ENCODE peak calls at places on chromosomes 1 and 21, in five cellular contexts. Q is H1, L is HCT116, P is HepG2, M is K562. F is an unnamed sample.

GRCh38 chr21:29360799-29361765 is 62.4 kb downstream of the BACH1 start:
- DNase-seq in M (no peak), P (no peak), Q (no peak), L (no peak), F (no peak)

GRCh38 chr21:44442266-44443125 is 12.8 kb upstream of the LRRC3 start:
- DNase-seq in P (no peak), L (no peak), M (no peak), Q (no peak), F (no peak)

GRCh38 chr1:156052862-156053769 is 482 bp downstream of the UBQLN4 start:
- DNase-seq in P (peak; percentile 65), M (peak; percentile 82), Q (no peak), L (peak; percentile 72), F (peak; percentile 91)

GRCh38 chr1:109556563-109556962 is 8.1 kb downstream of the GNAI3 start:
- DNase-seq in Q (no peak), L (no peak), P (no peak), M (no peak), F (no peak)

GRCh38 chr1:100609849-100610248 is 71.9 kb downstream of the GPR88 start:
- DNase-seq in M (no peak), Q (no peak), P (no peak), L (no peak), F (no peak)

GRCh38 chr1:23239638-23240295 is 22.5 kb upstream of the HTR1D start:
- DNase-seq in P (no peak), L (no peak), Q (no peak), M (no peak), F (no peak)

GRCh38 chr21:35226960-35227741 is 178.0 kb upstream of the RUNX1 start:
- DNase-seq in L (no peak), Q (no peak), P (no peak), M (no peak), F (no peak)

GRCh38 chr1:150808134-150808533 is at the start of gene CTSK:
- DNase-seq in Q (no peak), L (no peak), M (no peak), P (no peak), F (no peak)

GRCh38 chr1:40712405-40712944 is 21.0 kb downstream of the NFYC start:
- DNase-seq in Q (no peak), M (no peak), P (no peak), L (no peak), F (no peak)

GRCh38 chr1:25699501-25700089 is 83.0 kb downstream of the MAN1C1 start:
- DNase-seq in P (no peak), M (no peak), Q (no peak), L (no peak), F (no peak)

GRCh38 chr1:31830511-31830910 is 14.7 kb upstream of the SPOCD1 start:
- DNase-seq in P (no peak), L (no peak), Q (no peak), M (no peak), F (no peak)

DNA sequence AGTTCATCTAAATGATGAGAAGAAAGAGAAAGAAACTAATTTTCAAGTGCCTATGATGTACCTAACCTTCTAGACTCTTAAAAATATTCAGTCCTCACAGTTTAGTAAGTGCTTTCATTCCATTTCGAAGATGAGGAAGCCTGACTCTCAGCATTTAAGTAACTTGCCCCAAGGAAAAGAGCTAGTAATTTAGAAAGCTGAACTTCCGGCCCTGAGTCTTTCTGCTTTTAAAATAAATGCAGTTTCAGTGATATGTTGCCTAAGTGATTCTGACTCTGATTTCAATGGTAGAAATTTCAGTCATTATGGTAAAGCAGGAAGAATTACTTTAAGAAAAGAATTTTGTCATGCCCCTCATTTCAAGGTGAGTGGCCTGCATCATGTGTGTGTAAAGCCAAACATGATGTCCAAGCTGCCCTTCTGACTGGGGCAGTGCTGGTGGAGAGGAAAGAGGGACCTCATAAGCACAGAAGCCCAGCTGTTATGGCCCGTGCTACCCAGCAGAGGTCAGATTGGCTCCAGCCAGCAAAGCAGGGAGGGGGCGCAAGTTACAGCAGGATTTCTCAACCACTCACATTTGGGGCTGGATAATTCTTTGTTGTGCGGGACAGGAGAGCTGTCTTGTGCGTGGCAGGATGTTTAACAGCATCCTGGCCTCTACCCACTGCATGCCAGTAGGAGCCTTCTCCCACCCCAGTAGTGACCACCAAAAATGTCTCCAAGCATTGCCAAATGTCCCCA is 10.7 kb downstream of the ATP1A4 start:
- DNase-seq in L (no peak), P (peak; percentile 53), Q (peak; percentile 54), M (peak; percentile 33), F (peak; percentile 78)
- TF ChIP-seq ATF3 in L (no peak), P (no peak), Q (no peak), M (no peak), F (no peak)

GRCh38 chr1:187787696-187788095 is 958.9 kb downstream of the PLA2G4A start:
- DNase-seq in Q (no peak), L (no peak), P (no peak), M (no peak), F (no peak)

GRCh38 chr1:187794561-187794960 is 965.8 kb downstream of the PLA2G4A start:
- DNase-seq in Q (no peak), M (no peak), L (no peak), P (no peak), F (no peak)

GRCh38 chr1:187788686-187789085 is 959.9 kb downstream of the PLA2G4A start:
- DNase-seq in Q (no peak), L (no peak), M (no peak), P (no peak), F (no peak)

DNA sequence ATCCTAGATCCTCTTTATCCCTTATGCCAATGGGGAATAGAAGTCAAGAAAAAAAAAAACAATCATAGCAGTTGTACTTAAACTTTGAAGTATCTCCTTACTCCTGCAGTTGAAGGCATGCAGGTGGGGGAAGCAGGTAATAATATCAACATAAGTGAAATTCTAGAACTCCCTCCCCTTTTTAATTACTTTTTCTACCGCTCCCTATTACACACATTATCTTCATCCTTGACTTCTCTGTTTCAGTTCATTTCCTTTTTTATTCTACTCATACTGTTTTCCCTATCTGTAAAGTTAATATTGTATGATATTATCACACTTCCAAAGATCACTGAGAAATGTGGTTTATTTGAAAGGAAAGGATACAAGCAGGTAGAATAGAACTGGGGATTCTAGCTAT is 962.0 kb downstream of the PLA2G4A start:
- DNase-seq in M (no peak), Q (no peak), L (no peak), P (no peak), F (no peak)
- TF ChIP-seq CTCF in M (no peak), Q (no peak), L (no peak), P (no peak), F (no peak)

GRCh38 chr1:38727629-38728175 is 131.9 kb downstream of the RRAGC start:
- DNase-seq in M (no peak), L (no peak), P (no peak), Q (no peak), F (no peak)

GRCh38 chr1:38719880-38720279 is 139.7 kb downstream of the RRAGC start:
- DNase-seq in Q (no peak), M (no peak), P (no peak), L (no peak), F (no peak)

GRCh38 chr1:38728176-38728908 is 131.2 kb downstream of the RRAGC start:
- DNase-seq in P (no peak), M (no peak), Q (no peak), L (no peak), F (no peak)

GRCh38 chr1:38721816-38722215 is 137.8 kb downstream of the RRAGC start:
- DNase-seq in P (no peak), L (no peak), M (no peak), Q (no peak), F (no peak)

DNA sequence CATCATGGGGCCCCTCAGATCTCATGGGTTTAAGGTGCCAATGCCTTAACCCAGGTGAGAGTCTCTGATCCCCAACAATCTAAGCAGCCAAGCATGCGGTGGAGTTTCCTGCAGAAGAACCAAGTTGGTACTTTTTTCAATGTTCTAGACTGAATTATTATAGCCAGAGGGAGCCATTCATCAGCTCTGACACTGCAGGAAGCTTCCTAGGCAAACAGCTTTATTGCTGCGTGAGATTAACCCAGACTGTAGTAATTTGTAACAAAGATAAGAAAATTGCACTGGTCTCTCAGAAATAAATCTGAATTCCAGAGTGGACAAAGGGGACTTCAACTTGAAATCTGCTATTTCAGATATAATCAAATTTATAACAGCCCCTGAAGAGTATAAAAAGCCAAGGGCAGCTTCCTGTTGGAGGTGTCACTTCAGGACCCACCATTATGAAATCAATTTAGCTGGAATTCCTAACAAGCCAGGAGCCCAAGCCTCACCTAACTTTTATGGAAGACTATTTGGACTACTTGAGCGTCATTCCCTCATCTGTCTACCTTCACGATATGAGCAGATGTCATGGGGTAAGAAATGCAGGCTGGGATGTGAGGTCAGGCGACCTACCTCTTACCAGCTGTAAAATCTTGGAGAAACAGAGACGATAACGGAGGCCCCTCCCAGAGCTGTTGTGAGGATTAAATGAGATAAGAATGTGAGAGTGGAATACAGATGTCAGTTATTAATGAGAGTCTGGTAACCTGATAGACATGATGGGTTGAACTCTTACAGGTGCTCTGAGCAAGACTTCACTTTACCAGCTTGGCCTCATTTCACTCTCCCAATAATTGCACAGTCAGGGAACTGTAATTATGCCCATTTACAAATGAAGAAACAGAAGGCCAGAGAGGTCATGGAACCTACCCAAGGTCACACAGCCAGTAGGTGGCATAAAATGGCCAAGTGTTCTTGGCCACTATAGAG is 135.1 kb downstream of the RRAGC start:
- DNase-seq in P (no peak), L (no peak), Q (no peak), M (no peak), F (no peak)
- TF ChIP-seq ATF3 in P (no peak), L (no peak), Q (no peak), M (no peak), F (no peak)

DNA sequence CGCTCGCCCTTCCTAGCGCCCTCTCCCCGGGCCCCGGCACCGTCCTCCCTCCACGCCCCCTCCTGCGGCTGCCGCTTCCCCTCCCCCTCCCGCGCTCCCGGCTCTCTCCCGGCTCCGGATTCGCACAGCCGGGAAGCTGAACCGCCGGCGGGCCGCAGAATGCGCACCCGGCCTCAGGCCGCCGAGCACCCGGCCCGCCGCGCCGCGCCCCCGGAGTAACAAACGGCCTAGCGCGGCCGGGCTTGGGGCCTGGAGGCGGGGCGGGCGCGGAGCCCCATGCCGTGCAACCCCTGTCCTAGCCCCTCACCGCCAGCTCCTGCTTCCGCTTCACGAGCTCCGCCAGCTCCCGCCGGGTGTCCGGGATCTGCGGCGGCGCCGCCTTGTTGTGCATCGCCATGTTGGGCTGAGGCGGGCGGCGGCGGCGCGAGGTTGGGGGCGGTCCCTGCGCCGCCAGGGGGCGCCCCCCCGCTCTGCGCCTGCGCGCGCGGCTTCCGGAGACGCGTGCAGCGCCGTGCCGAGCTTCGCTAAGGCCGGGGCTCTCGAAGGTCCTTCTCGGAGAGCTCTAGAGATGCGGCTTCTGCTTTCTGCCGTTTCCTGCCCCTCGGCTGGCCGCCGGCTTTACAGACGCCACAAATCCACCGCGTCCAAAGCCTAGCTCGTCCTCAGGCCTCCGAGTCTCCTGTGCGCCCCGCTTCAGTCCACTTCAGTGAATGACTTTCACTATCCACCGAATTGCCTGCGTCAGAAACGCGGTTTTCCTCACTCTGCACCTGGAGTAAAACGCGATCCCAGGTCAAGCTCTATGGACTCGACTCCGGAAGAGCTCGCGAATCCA is at the start of gene MEAF6:
- DNase-seq in M (peak; percentile 96), Q (peak; percentile 46), P (peak; percentile 74), L (peak; percentile 36), F (peak; percentile 81)
- TF ChIP-seq CTCF in M (peak; percentile 67), Q (peak; percentile 63), P (peak; percentile 71), L (peak; percentile 42), F (peak; percentile 76)

F was measured in WTC11.